ENCODE peak calls at places on chromosomes 5 and 9, in four cellular contexts. U is tibial artery, D is IMR-90, J is neural progenitor cell. V is an unnamed sample.

GRCh38 chr9:133669402-133669801 is 33.2 kb downstream of the DBH start:
- DNase-seq in U (no peak), D (no peak), J (no peak), V (no peak)

GRCh38 chr5:31639488-31640011 is 619 bp downstream of the PDZD2 start:
- DNase-seq in U (no peak), D (no peak), J (peak; percentile 49), V (peak; percentile 70)

GRCh38 chr5:112689510-112689909 is 48.2 kb upstream of the APC start:
- DNase-seq in U (no peak), D (peak; percentile 35), J (no peak), V (no peak)

GRCh38 chr9:106644661-106645060 is 218.3 kb upstream of the ZNF462 start:
- DNase-seq in U (no peak), D (no peak), J (no peak), V (no peak)

GRCh38 chr5:32024751-32025150 is 149.4 kb downstream of the GOLPH3 start:
- DNase-seq in U (no peak), D (no peak), J (no peak), V (no peak)

GRCh38 chr5:180401236-180401907 is 48.2 kb upstream of the GFPT2 start:
- DNase-seq in U (peak; percentile 33), D (no peak), J (no peak), V (no peak)

GRCh38 chr5:943874-944620 is 51.4 kb downstream of the TRIP13 start:
- DNase-seq in U (no peak), D (no peak), J (no peak), V (peak; percentile 51)

GRCh38 chr9:97468658-97469448 is 32.6 kb upstream of the TMOD1 start:
- DNase-seq in U (peak; percentile 91), D (peak; percentile 65), J (peak; percentile 84), V (peak; percentile 69)

GRCh38 chr9:31597977-31598376 is 786.5 kb upstream of the ACO1 start:
- DNase-seq in U (no peak), D (no peak), J (no peak), V (no peak)

GRCh38 chr9:108039491-108039890 is 549.9 kb upstream of the KLF4 start:
- DNase-seq in U (no peak), D (no peak), J (no peak), V (no peak)

GRCh38 chr5:36494756-36495637 is 111.4 kb upstream of the SLC1A3 start:
- DNase-seq in U (no peak), D (peak; percentile 23), J (no peak), V (no peak)

GRCh38 chr5:435961-436640 is 6.9 kb upstream of the EXOC3 start:
- DNase-seq in U (peak; percentile 53), D (peak; percentile 30), J (peak; percentile 52), V (peak; percentile 87)

GRCh38 chr9:70641031-70641430 is 226.6 kb upstream of the KLF9 start:
- DNase-seq in U (no peak), D (no peak), J (no peak), V (no peak)

GRCh38 chr5:24642022-24642421 is 2.8 kb downstream of the CDH10 start:
- DNase-seq in U (no peak), D (peak; percentile 0), J (peak; percentile 18), V (no peak)

GRCh38 chr5:97162045-97162444 is 19.6 kb upstream of the LIX1 start:
- DNase-seq in U (no peak), D (peak; percentile 84), J (peak; percentile 81), V (peak; percentile 6)

GRCh38 chr5:2996687-2997086 is 245.2 kb upstream of the IRX2 start:
- DNase-seq in U (peak; percentile 28), D (no peak), J (no peak), V (no peak)

GRCh38 chr5:134037160-134037559 is 32.4 kb upstream of the VDAC1 start:
- DNase-seq in U (no peak), D (no peak), J (no peak), V (no peak)
- H3K36me3 ChIP-seq in U (no peaks in the 10 kb centered on the region), D (no peaks in the 10 kb centered on the region), J (no peaks in the 10 kb centered on the region), V (no peaks in the 10 kb centered on the region)

GRCh38 chr9:96065482-96066251 is 190.2 kb downstream of the ERCC6L2 start:
- DNase-seq in U (no peak), D (no peak), J (no peak), V (no peak)

GRCh38 chr9:96069821-96070220 is 194.3 kb downstream of the ERCC6L2 start:
- DNase-seq in U (no peak), D (no peak), J (no peak), V (no peak)

GRCh38 chr9:96067004-96067403 is 191.5 kb downstream of the ERCC6L2 start:
- DNase-seq in U (peak; percentile 82), D (no peak), J (no peak), V (no peak)

GRCh38 chr9:96067551-96068076 is 192.1 kb downstream of the ERCC6L2 start:
- DNase-seq in U (no peak), D (no peak), J (no peak), V (no peak)

GRCh38 chr9:96068511-96068910 is 193.0 kb downstream of the ERCC6L2 start:
- DNase-seq in U (no peak), D (no peak), J (no peak), V (no peak)
- H3K36me3 ChIP-seq in U (no peaks in the 10 kb centered on the region), D (no peaks in the 10 kb centered on the region), J (no peaks in the 10 kb centered on the region), V (no peaks in the 10 kb centered on the region)

DNA sequence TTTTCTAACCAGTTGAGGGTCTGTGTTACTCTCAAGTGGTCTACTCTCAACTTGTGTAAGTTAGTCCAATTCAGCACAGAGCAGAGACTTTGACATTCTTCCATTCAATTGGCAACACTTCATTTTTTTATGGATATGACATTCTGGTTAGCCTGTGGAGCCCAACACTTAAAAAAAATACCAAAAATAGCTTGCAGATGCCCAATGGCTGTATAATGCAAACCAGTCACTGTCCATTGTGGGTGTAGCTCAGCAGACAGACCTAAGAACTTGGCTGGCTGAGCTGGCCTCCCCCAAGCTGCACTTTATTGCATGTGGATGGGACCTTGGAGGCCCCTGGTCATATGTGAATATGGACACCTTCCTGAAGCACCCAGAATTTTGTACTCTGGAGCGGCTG is 103.2 kb downstream of the DPYSL3 start:
- DNase-seq in U (no peak), D (no peak), J (no peak), V (no peak)
- H3K36me3 ChIP-seq in U (peaks cover 11% of the 10 kb centered on the region), D (peaks cover 2% of the 10 kb centered on the region), J (peaks cover 57% of the 10 kb centered on the region), V (peaks cover 48% of the 10 kb centered on the region)

DNA sequence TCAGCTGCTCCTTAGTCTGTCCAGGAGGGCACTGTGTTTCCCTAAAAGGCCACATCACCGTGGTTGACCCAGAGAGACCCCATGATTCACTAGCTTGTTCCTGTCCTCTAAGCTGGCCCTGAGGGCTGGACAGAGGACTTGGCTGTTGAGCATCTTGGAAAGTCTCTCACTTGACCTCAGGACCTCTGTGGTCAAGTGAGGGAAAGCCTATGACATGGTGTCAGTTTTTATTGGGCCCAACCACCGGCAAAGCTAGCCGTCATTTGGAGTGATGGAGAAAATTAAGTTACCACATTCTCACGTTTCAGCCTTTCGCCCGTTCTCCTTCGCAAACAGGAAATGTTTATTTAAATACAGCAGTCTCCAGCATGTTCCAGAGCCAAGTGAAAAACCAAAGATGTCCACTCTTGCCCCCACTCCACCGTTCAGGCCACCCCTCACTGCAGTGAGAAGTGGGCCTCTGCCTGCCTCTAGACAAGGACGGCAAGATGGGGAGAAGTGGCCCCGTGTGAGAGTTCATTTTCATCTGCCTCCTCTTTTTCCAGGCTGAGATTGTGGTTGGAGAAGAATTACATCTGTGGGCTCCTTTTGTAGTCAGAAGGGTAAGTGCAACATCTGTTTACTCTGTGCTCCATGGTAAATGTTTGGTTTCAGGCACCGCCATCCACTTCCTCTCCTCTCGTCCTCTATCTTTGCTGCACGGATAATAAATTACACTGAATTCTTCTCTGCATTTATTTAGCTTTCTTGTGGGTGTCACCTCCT is 4.3 kb downstream of the SLIT3 start:
- DNase-seq in U (peak; percentile 88), D (no peak), J (no peak), V (no peak)
- H3K36me3 ChIP-seq in U (no peaks in the 10 kb centered on the region), D (no peaks in the 10 kb centered on the region), J (no peaks in the 10 kb centered on the region), V (no peaks in the 10 kb centered on the region)

GRCh38 chr9:93586290-93587057 is 10.1 kb downstream of the PHF2 start:
- DNase-seq in U (peak; percentile 58), D (no peak), J (no peak), V (peak; percentile 28)

GRCh38 chr9:93585695-93586094 is 9.3 kb downstream of the PHF2 start:
- DNase-seq in U (no peak), D (no peak), J (no peak), V (peak; percentile 16)

GRCh38 chr9:93587284-93587650 is 10.9 kb downstream of the PHF2 start:
- DNase-seq in U (peak; percentile 56), D (no peak), J (no peak), V (no peak)

GRCh38 chr9:93587651-93588347 is 11.4 kb downstream of the PHF2 start:
- DNase-seq in U (no peak), D (no peak), J (peak; percentile 27), V (peak; percentile 54)

DNA sequence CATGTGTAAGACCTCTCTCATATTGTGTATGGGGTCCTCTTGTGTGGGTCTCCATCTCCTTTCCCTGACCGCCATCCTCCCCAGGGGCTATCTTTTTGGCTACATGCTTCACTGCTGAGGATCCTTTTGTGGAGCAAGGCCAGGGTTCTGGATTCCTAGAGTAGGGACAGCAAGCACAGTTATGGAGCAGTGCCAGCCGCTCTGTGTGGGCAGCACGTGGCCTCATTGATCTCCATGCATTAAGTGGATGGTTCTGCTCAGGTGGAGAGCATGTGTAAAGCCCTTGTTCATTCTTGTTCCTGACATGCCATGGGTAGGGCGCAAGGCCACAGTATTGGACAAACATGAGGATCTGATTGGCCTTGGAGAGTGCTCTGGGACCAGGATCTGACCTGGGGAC is 8.9 kb downstream of the PHF2 start:
- DNase-seq in U (no peak), D (no peak), J (no peak), V (peak; percentile 13)
- H3K36me3 ChIP-seq in U (no peaks in the 10 kb centered on the region), D (no peaks in the 10 kb centered on the region), J (no peaks in the 10 kb centered on the region), V (no peaks in the 10 kb centered on the region)

GRCh38 chr9:92723801-92724323 is 40.8 kb downstream of the BICD2 start:
- DNase-seq in U (no peak), D (no peak), J (no peak), V (no peak)
- H3K36me3 ChIP-seq in U (peaks cover 79% of the 10 kb centered on the region), D (peaks cover 57% of the 10 kb centered on the region), J (no peaks in the 10 kb centered on the region), V (peaks cover 28% of the 10 kb centered on the region)

V was measured in H7.